ENCODE peak calls at places on chromosomes 5 and 9, in eight cellular contexts. K, R, E, T, Z, W, B and G are unnamed samples.
A peak's percentile ranks its signal among the peaks of the same experiment; 100 is the strongest.

GRCh38 chr9:83623634-83623991 is 670 bp downstream of the IDNK start:
- DNase-seq in K (peak; percentile 38), R (no peak), E (no peak), T (no peak), Z (no peak), W (peak; percentile 53), B (peak; percentile 45), G (no peak)

GRCh38 chr5:160469156-160470144 is 47.8 kb downstream of the PTTG1 start:
- DNase-seq in K (no peak), R (no peak), E (no peak), T (no peak), Z (no peak), W (no peak), B (no peak), G (no peak)

GRCh38 chr5:156559955-156560354 is 233.0 kb downstream of the SGCD start:
- DNase-seq in K (no peak), R (no peak), E (no peak), T (no peak), Z (no peak), W (no peak), B (no peak), G (no peak)

GRCh38 chr5:143208781-143209510 is 194.5 kb downstream of the NR3C1 start:
- DNase-seq in K (peak; percentile 57), R (no peak), E (no peak), T (no peak), Z (no peak), W (peak; percentile 18), B (peak; percentile 87), G (peak; percentile 34)

GRCh38 chr9:92146610-92147009 is 31.4 kb upstream of the SPTLC1 start:
- DNase-seq in K (peak; percentile 64), R (no peak), E (no peak), T (no peak), Z (no peak), W (no peak), B (no peak), G (no peak)

GRCh38 chr9:2159521-2160417 is 144.6 kb downstream of the SMARCA2 start:
- DNase-seq in K (peak; percentile 60), R (no peak), E (peak; percentile 63), T (no peak), Z (no peak), W (peak; percentile 28), B (no peak), G (peak; percentile 17)

GRCh38 chr5:32030226-32030625 is 143.9 kb downstream of the GOLPH3 start:
- DNase-seq in K (no peak), R (no peak), E (no peak), T (no peak), Z (no peak), W (no peak), B (no peak), G (no peak)

GRCh38 chr9:120920495-120921178 is 6.0 kb downstream of the TRAF1 start:
- DNase-seq in K (no peak), R (no peak), E (no peak), T (no peak), Z (no peak), W (no peak), B (peak; percentile 68), G (no peak)

GRCh38 chr9:27398982-27399653 is 102.2 kb upstream of the EQTN start:
- DNase-seq in K (no peak), R (no peak), E (no peak), T (no peak), Z (no peak), W (no peak), B (no peak), G (peak; percentile 63)

GRCh38 chr5:38115318-38115827 is 143.0 kb upstream of the EGFLAM start:
- DNase-seq in K (no peak), R (no peak), E (no peak), T (no peak), Z (no peak), W (no peak), B (no peak), G (no peak)

GRCh38 chr9:128051932-128052734 is 15.0 kb downstream of the NAIF1 start:
- DNase-seq in K (no peak), R (no peak), E (no peak), T (no peak), Z (no peak), W (peak; percentile 49), B (no peak), G (no peak)

GRCh38 chr9:135387976-135388375 is 91.6 kb upstream of the PPP1R26 start:
- DNase-seq in K (no peak), R (no peak), E (no peak), T (no peak), Z (no peak), W (no peak), B (no peak), G (no peak)

GRCh38 chr5:176789873-176790615 is 20.3 kb upstream of the UNC5A start:
- DNase-seq in K (no peak), R (no peak), E (no peak), T (no peak), Z (no peak), W (no peak), B (no peak), G (no peak)

DNA sequence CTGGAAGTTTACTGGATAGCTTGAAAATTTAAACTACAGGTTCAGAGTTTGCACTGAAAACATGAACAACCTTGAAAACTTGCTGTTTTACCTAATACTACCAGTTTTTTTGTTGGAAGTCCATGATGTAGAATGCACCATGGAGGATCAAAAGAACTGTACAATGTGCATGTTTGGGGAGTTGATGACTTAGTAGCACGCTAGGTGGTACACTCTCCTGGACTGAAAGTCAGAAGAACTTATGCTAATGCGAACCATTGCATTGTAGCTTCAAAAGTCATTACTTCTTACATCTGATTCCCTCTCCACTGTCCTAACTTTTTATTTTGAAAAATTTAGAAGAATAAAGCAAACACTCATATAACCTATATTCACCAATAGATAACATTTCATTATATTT is 211.0 kb downstream of the OSTF1 start:
- DNase-seq in K (peak; percentile 0), R (no peak), E (no peak), T (no peak), Z (no peak), W (peak; percentile 12), B (peak; percentile 14), G (no peak)
- H3K4me3 ChIP-seq in K (no peak overlapping the region), R (no peak overlapping the region), E (no peak overlapping the region), T (no peak overlapping the region), Z (no peak overlapping the region), W (no peak overlapping the region), B (no peak overlapping the region), G (no peak overlapping the region)

GRCh38 chr9:110468950-110469349 is 110.6 kb downstream of the SVEP1 start:
- DNase-seq in K (no peak), R (no peak), E (no peak), T (no peak), Z (no peak), W (no peak), B (no peak), G (no peak)

GRCh38 chr9:110463499-110463898 is 116.0 kb downstream of the SVEP1 start:
- DNase-seq in K (no peak), R (no peak), E (no peak), T (no peak), Z (no peak), W (no peak), B (no peak), G (no peak)

GRCh38 chr9:110464321-110464720 is 115.2 kb downstream of the SVEP1 start:
- DNase-seq in K (no peak), R (no peak), E (peak; percentile 70), T (no peak), Z (no peak), W (peak; percentile 2), B (no peak), G (peak; percentile 66)
- H3K4me3 ChIP-seq in K (no peak overlapping the region), R (no peak overlapping the region), E (no peak overlapping the region), T (no peak overlapping the region), Z (no peak overlapping the region), W (no peak overlapping the region), B (no peak overlapping the region), G (no peak overlapping the region)

GRCh38 chr5:63962345-63962744 is at the start of gene HTR1A:
- DNase-seq in K (no peak), R (no peak), E (peak; percentile 48), T (no peak), Z (no peak), W (no peak), B (no peak), G (peak; percentile 33)

GRCh38 chr5:63959177-63959982 is 2.9 kb downstream of the HTR1A start:
- DNase-seq in K (no peak), R (no peak), E (peak; percentile 95), T (no peak), Z (peak; percentile 90), W (no peak), B (no peak), G (peak; percentile 95)

GRCh38 chr5:63961125-63961597 is 1.1 kb downstream of the HTR1A start:
- DNase-seq in K (no peak), R (no peak), E (no peak), T (no peak), Z (no peak), W (no peak), B (no peak), G (peak; percentile 16)

GRCh38 chr5:63961598-63962161 is 565 bp downstream of the HTR1A start:
- DNase-seq in K (no peak), R (no peak), E (peak; percentile 77), T (no peak), Z (peak; percentile 74), W (no peak), B (no peak), G (peak; percentile 55)

GRCh38 chr5:63960646-63961045 is 1.6 kb downstream of the HTR1A start:
- DNase-seq in K (no peak), R (no peak), E (no peak), T (no peak), Z (no peak), W (no peak), B (no peak), G (peak; percentile 61)
- H3K4me3 ChIP-seq in K (no peak overlapping the region), R (no peak overlapping the region), E (no peak overlapping the region), T (no peak overlapping the region), Z (no peak overlapping the region), W (no peak overlapping the region), B (no peak overlapping the region), G (peak overlapping the region; percentile 75)

DNA sequence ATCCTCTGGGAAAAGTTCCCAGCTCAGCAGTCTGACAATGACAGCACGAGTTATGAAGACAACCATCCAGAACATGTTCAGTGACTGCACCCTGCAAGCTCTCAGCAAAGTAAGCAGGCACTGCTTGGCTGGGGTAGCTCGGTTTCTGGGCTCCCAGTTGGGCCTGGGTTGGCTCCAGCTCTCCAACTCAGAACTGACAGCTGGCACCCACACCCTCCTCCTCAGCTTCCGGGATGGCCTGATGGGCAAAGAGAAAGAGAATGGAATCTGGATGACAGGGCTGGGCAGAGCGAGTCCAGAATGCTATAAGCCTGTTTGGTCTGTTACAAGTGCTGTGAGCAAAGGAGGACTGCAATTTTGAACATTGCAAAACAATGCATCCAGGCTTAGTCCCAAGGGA is 185.0 kb downstream of the CSNK1G3 start:
- DNase-seq in K (peak; percentile 66), R (no peak), E (no peak), T (no peak), Z (peak; percentile 8), W (no peak), B (no peak), G (no peak)
- H3K4me3 ChIP-seq in K (no peak overlapping the region), R (no peak overlapping the region), E (no peak overlapping the region), T (no peak overlapping the region), Z (no peak overlapping the region), W (no peak overlapping the region), B (no peak overlapping the region), G (no peak overlapping the region)